ENCODE peak calls at places on chromosomes 3 and 15, in six cellular contexts. One of them, this sample, is unnamed.

GRCh38 chr15:101368868-101369642 is 74.0 kb upstream of the SNRPA1 start:
- DNase-seq in IMR-90: no peak
- DNase-seq in psoas muscle: no peak
- DNase-seq in thyroid gland: no peak
- DNase-seq in bronchial epithelial cell: no peak
- DNase-seq in ovary: no peak
- DNase-seq in this sample: no peak

GRCh38 chr3:171982829-171983228 is 56.5 kb upstream of the FNDC3B start:
- DNase-seq in IMR-90: peak; percentile 87
- DNase-seq in psoas muscle: no peak
- DNase-seq in thyroid gland: peak; percentile 6
- DNase-seq in bronchial epithelial cell: peak; percentile 40
- DNase-seq in ovary: no peak
- DNase-seq in this sample: no peak

GRCh38 chr3:194682651-194683310 is 2.9 kb upstream of the FAM43A start:
- DNase-seq in IMR-90: peak; percentile 86
- DNase-seq in psoas muscle: peak; percentile 60
- DNase-seq in thyroid gland: peak; percentile 84
- DNase-seq in bronchial epithelial cell: peak; percentile 88
- DNase-seq in ovary: peak; percentile 68
- DNase-seq in this sample: peak; percentile 53

GRCh38 chr15:80801891-80802680 is 22.9 kb downstream of the CEMIP start:
- DNase-seq in IMR-90: no peak
- DNase-seq in psoas muscle: no peak
- DNase-seq in thyroid gland: no peak
- DNase-seq in bronchial epithelial cell: peak; percentile 55
- DNase-seq in ovary: no peak
- DNase-seq in this sample: no peak

GRCh38 chr15:60835974-60836373 is 357.0 kb upstream of the ICE2 start:
- DNase-seq in IMR-90: peak; percentile 82
- DNase-seq in psoas muscle: no peak
- DNase-seq in thyroid gland: no peak
- DNase-seq in bronchial epithelial cell: no peak
- DNase-seq in ovary: no peak
- DNase-seq in this sample: no peak

GRCh38 chr15:29805708-29806104 is 16.6 kb downstream of the TJP1 start:
- DNase-seq in IMR-90: no peak
- DNase-seq in psoas muscle: no peak
- DNase-seq in thyroid gland: no peak
- DNase-seq in bronchial epithelial cell: no peak
- DNase-seq in ovary: no peak
- DNase-seq in this sample: no peak

GRCh38 chr3:136464502-136464901 is 214.4 kb downstream of the PCCB start:
- DNase-seq in IMR-90: peak; percentile 95
- DNase-seq in psoas muscle: no peak
- DNase-seq in thyroid gland: no peak
- DNase-seq in bronchial epithelial cell: peak; percentile 38
- DNase-seq in ovary: no peak
- DNase-seq in this sample: peak; percentile 44

GRCh38 chr3:11914651-11915050 is 68.0 kb upstream of the TAMM41 start:
- DNase-seq in IMR-90: no peak
- DNase-seq in psoas muscle: no peak
- DNase-seq in thyroid gland: no peak
- DNase-seq in bronchial epithelial cell: no peak
- DNase-seq in ovary: no peak
- DNase-seq in this sample: no peak

GRCh38 chr3:189340680-189341460 is 169.1 kb downstream of the TPRG1 start:
- DNase-seq in IMR-90: no peak
- DNase-seq in psoas muscle: no peak
- DNase-seq in thyroid gland: no peak
- DNase-seq in bronchial epithelial cell: no peak
- DNase-seq in ovary: no peak
- DNase-seq in this sample: no peak

GRCh38 chr15:83053151-83053550 is 13.9 kb downstream of the BTBD1 start:
- DNase-seq in IMR-90: peak; percentile 86
- DNase-seq in psoas muscle: no peak
- DNase-seq in thyroid gland: no peak
- DNase-seq in bronchial epithelial cell: peak; percentile 74
- DNase-seq in ovary: no peak
- DNase-seq in this sample: peak; percentile 56

GRCh38 chr15:72968531-72968922 is 83.7 kb upstream of the NEO1 start:
- DNase-seq in IMR-90: no peak
- DNase-seq in psoas muscle: no peak
- DNase-seq in thyroid gland: peak; percentile 44
- DNase-seq in bronchial epithelial cell: peak; percentile 8
- DNase-seq in ovary: no peak
- DNase-seq in this sample: no peak

GRCh38 chr3:175381685-175382084 is 522.6 kb downstream of the NAALADL2 start:
- DNase-seq in IMR-90: no peak
- DNase-seq in psoas muscle: no peak
- DNase-seq in thyroid gland: no peak
- DNase-seq in bronchial epithelial cell: no peak
- DNase-seq in ovary: no peak
- DNase-seq in this sample: no peak

GRCh38 chr3:18423401-18424212 is 1.5 kb downstream of the SATB1 start:
- DNase-seq in IMR-90: peak; percentile 51
- DNase-seq in psoas muscle: peak; percentile 56
- DNase-seq in thyroid gland: peak; percentile 54
- DNase-seq in bronchial epithelial cell: peak; percentile 42
- DNase-seq in ovary: peak; percentile 39
- DNase-seq in this sample: no peak

GRCh38 chr3:172112348-172113123 is 73.2 kb downstream of the FNDC3B start:
- DNase-seq in IMR-90: peak; percentile 32
- DNase-seq in psoas muscle: no peak
- DNase-seq in thyroid gland: peak; percentile 77
- DNase-seq in bronchial epithelial cell: no peak
- DNase-seq in ovary: no peak
- DNase-seq in this sample: no peak

GRCh38 chr3:184355261-184356012 is 6.0 kb downstream of the CLCN2 start:
- DNase-seq in IMR-90: no peak
- DNase-seq in psoas muscle: no peak
- DNase-seq in thyroid gland: no peak
- DNase-seq in bronchial epithelial cell: no peak
- DNase-seq in ovary: no peak
- DNase-seq in this sample: no peak

GRCh38 chr15:81767076-81767475 is 278.7 kb downstream of the MEX3B start:
- DNase-seq in IMR-90: no peak
- DNase-seq in psoas muscle: no peak
- DNase-seq in thyroid gland: no peak
- DNase-seq in bronchial epithelial cell: no peak
- DNase-seq in ovary: no peak
- DNase-seq in this sample: no peak

GRCh38 chr15:69298697-69299441 is at the start of gene PAQR5:
- DNase-seq in IMR-90: no peak
- DNase-seq in psoas muscle: peak; percentile 31
- DNase-seq in thyroid gland: peak; percentile 50
- DNase-seq in bronchial epithelial cell: no peak
- DNase-seq in ovary: peak; percentile 25
- DNase-seq in this sample: no peak

GRCh38 chr15:58043192-58043903 is 22.2 kb downstream of the ALDH1A2 start:
- DNase-seq in IMR-90: peak; percentile 39
- DNase-seq in psoas muscle: peak; percentile 21
- DNase-seq in thyroid gland: peak; percentile 54
- DNase-seq in bronchial epithelial cell: peak; percentile 42
- DNase-seq in ovary: no peak
- DNase-seq in this sample: no peak

GRCh38 chr15:31352283-31352880 is 25.7 kb downstream of the KLF13 start:
- DNase-seq in IMR-90: peak; percentile 4
- DNase-seq in psoas muscle: peak; percentile 68
- DNase-seq in thyroid gland: peak; percentile 87
- DNase-seq in bronchial epithelial cell: no peak
- DNase-seq in ovary: no peak
- DNase-seq in this sample: no peak

GRCh38 chr3:52225452-52226228 is at the start of gene TLR9:
- DNase-seq in IMR-90: no peak
- DNase-seq in psoas muscle: peak; percentile 10
- DNase-seq in thyroid gland: no peak
- DNase-seq in bronchial epithelial cell: no peak
- DNase-seq in ovary: no peak
- DNase-seq in this sample: no peak

GRCh38 chr3:4413467-4413866 is 53.6 kb downstream of the SUMF1 start:
- DNase-seq in IMR-90: no peak
- DNase-seq in psoas muscle: no peak
- DNase-seq in thyroid gland: no peak
- DNase-seq in bronchial epithelial cell: peak; percentile 88
- DNase-seq in ovary: no peak
- DNase-seq in this sample: peak; percentile 12

GRCh38 chr3:23668430-23668904 is 137.3 kb upstream of the UBE2E1 start:
- DNase-seq in IMR-90: peak; percentile 94
- DNase-seq in psoas muscle: no peak
- DNase-seq in thyroid gland: no peak
- DNase-seq in bronchial epithelial cell: peak; percentile 89
- DNase-seq in ovary: no peak
- DNase-seq in this sample: peak; percentile 63

GRCh38 chr3:169477790-169478189 is 185.7 kb downstream of the MECOM start:
- DNase-seq in IMR-90: no peak
- DNase-seq in psoas muscle: no peak
- DNase-seq in thyroid gland: no peak
- DNase-seq in bronchial epithelial cell: no peak
- DNase-seq in ovary: no peak
- DNase-seq in this sample: no peak

GRCh38 chr15:48939686-48940085 is 24.0 kb downstream of the SHC4 start:
- DNase-seq in IMR-90: peak; percentile 99
- DNase-seq in psoas muscle: no peak
- DNase-seq in thyroid gland: no peak
- DNase-seq in bronchial epithelial cell: peak; percentile 90
- DNase-seq in ovary: no peak
- DNase-seq in this sample: peak; percentile 82

GRCh38 chr3:14461006-14461747 is 58.8 kb downstream of the SLC6A6 start:
- DNase-seq in IMR-90: no peak
- DNase-seq in psoas muscle: no peak
- DNase-seq in thyroid gland: no peak
- DNase-seq in bronchial epithelial cell: no peak
- DNase-seq in ovary: no peak
- DNase-seq in this sample: no peak

GRCh38 chr3:158668506-158668905 is 3.9 kb downstream of the LXN start:
- DNase-seq in IMR-90: peak; percentile 69
- DNase-seq in psoas muscle: no peak
- DNase-seq in thyroid gland: no peak
- DNase-seq in bronchial epithelial cell: no peak
- DNase-seq in ovary: no peak
- DNase-seq in this sample: peak; percentile 17

DNA sequence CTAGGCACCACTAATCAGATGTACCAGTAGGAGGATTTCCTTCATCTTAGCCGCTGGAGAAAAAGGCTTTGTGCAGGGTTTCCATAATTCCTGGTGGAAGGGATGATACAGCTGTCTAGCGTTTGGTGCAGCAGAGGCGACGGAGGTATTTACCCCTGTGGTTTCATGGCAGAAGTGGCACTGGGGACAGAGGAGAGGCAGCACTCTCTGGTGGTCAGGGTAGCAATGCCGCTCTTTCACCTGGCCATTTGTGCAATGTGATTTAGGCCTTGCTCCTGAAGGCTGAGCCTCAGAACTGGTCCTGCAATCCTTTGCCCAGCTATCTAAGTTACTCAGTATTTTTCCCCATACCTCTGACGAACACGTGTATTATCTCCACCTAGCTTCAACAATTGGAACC is 47.1 kb upstream of the BNIP2 start:
- DNase-seq in IMR-90: no peak
- DNase-seq in psoas muscle: no peak
- DNase-seq in thyroid gland: no peak
- DNase-seq in bronchial epithelial cell: no peak
- DNase-seq in ovary: no peak
- DNase-seq in this sample: no peak
- TF ChIP-seq CTCF in IMR-90: peak; percentile 18
- TF ChIP-seq CTCF in psoas muscle: peak; percentile 19
- TF ChIP-seq CTCF in thyroid gland: no peak
- TF ChIP-seq CTCF in bronchial epithelial cell: no peak
- TF ChIP-seq CTCF in ovary: no peak
- TF ChIP-seq CTCF in this sample: no peak

GRCh38 chr3:44687898-44688297 is 24.6 kb upstream of the ZNF502 start:
- DNase-seq in IMR-90: no peak
- DNase-seq in psoas muscle: no peak
- DNase-seq in thyroid gland: no peak
- DNase-seq in bronchial epithelial cell: peak; percentile 8
- DNase-seq in ovary: no peak
- DNase-seq in this sample: no peak
- H3K4me3 ChIP-seq in IMR-90: no peak overlapping the region
- H3K4me3 ChIP-seq in psoas muscle: no peak overlapping the region
- H3K4me3 ChIP-seq in thyroid gland: no peak overlapping the region
- H3K4me3 ChIP-seq in bronchial epithelial cell: no peak overlapping the region
- H3K4me3 ChIP-seq in ovary: no peak overlapping the region
- H3K4me3 ChIP-seq in this sample: no peak overlapping the region

DNA sequence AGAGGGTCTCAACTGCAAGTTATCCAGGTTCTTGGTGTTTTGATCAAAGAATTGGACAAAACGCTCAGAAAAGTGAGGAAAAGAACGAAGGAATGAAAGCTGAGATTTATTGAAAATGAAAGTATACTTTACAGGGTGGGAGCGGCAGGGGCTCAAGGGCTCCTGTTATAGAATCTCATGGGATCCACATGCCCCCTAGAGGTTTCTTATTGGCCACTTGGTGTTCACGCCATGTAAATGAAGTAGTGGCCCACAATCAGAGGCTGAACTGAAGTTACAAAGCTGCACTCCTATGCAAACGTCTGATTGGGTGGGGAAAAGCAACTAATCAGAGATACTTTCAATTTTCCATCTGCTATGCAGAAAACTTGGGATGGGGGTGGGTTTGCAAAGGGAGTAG is 216.7 kb downstream of the PTPRG start:
- DNase-seq in IMR-90: no peak
- DNase-seq in psoas muscle: no peak
- DNase-seq in thyroid gland: no peak
- DNase-seq in bronchial epithelial cell: no peak
- DNase-seq in ovary: no peak
- DNase-seq in this sample: no peak
- TF ChIP-seq CTCF in IMR-90: no peak
- TF ChIP-seq CTCF in psoas muscle: no peak
- TF ChIP-seq CTCF in thyroid gland: no peak
- TF ChIP-seq CTCF in bronchial epithelial cell: no peak
- TF ChIP-seq CTCF in ovary: no peak
- TF ChIP-seq CTCF in this sample: no peak

DNA sequence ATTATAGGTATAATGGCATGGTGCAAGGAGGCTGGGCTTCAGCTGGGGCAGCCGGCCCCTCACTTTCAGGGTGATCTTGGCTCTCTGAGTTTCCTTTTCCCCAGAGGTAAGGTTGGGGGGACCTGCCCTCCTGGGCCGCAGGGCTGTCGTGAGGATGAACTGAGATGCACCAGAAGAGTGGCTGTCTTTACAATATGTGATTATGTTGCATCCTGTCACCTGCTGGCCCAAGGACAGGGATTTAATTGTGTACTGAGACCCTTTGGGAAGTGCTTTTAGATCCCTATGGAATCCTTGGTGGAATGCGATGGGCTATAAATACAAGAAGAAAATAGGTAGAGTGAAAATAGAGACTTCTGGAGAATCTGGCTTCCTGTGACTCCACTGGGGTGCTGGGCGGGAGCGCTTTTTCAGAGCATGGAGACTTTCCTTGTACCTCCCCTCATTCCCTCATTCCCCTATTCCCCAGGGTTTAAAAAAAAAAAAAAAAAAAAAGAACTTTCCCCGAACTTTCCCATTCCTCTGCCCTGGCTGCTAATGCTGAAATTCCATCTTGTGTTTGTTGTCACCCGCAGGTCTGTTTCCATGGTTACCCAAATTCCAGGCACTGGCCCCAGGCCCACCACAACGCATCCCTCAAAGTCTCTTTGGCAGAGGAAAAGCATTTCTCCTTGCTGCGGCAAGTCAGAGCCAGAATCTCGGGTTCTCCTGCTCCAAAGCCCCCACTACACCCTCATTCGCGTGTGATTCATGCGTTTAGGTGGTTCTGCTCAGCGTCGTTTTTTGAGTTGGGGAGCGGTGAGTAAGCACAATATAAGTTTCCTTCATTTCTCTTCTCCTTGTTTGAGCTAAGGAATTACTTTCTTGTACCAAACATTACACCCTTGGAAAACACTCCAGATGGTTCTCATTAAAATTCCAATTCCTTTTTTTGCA is 21.8 kb downstream of the ANAPC13 start:
- DNase-seq in IMR-90: peak; percentile 99
- DNase-seq in psoas muscle: peak; percentile 83
- DNase-seq in thyroid gland: peak; percentile 33
- DNase-seq in bronchial epithelial cell: no peak
- DNase-seq in ovary: peak; percentile 91
- DNase-seq in this sample: peak; percentile 100
- H3K4me3 ChIP-seq in IMR-90: no peak overlapping the region
- H3K4me3 ChIP-seq in psoas muscle: no peak overlapping the region
- H3K4me3 ChIP-seq in thyroid gland: no peak overlapping the region
- H3K4me3 ChIP-seq in bronchial epithelial cell: no peak overlapping the region
- H3K4me3 ChIP-seq in ovary: no peak overlapping the region
- H3K4me3 ChIP-seq in this sample: peak overlapping the region; percentile 9

This sample was measured in AG04449.